ENCODE peak calls at places on chromosomes 6 and 20, in four cellular contexts. Z is Caco-2, X is choroid plexus epithelial cell, F is tibial artery. W is an unnamed sample.

GRCh38 chr6:31836676-31837611 is 9.4 kb downstream of the HSPA1B start:
- DNase-seq in F (no peak), Z (no peak), X (peak), W (no peak)

GRCh38 chr6:85469276-85470022 is 19.6 kb downstream of the NT5E start:
- DNase-seq in Z (no peak), F (no peak), X (no peak), W (no peak)

GRCh38 chr20:34954905-34955231 is 738 bp downstream of the GSS start:
- DNase-seq in Z (peak), F (no peak), X (peak), W (no peak)

GRCh38 chr6:169246445-169246844 is 7.2 kb downstream of the THBS2 start:
- DNase-seq in X (no peak), Z (no peak), F (peak), W (no peak)

GRCh38 chr6:107704377-107705013 is 119.6 kb downstream of the SCML4 start:
- DNase-seq in X (peak), F (no peak), Z (peak), W (no peak)

GRCh38 chr20:22583773-22584629 is at the start of gene FOXA2:
- DNase-seq in X (no peak), Z (peak), F (no peak), W (no peak)

GRCh38 chr20:60512436-60512835 is 554.2 kb downstream of the CDH26 start:
- DNase-seq in X (peak), F (no peak), Z (peak), W (no peak)

GRCh38 chr20:1334761-1335160 is 5.8 kb upstream of the SDCBP2 start:
- DNase-seq in Z (no peak), F (no peak), X (no peak), W (no peak)

GRCh38 chr20:41058007-41058673 is 29.5 kb downstream of the TOP1 start:
- DNase-seq in X (peak), Z (no peak), F (no peak), W (no peak)

GRCh38 chr20:1861347-1861987 is 33.7 kb upstream of the SIRPA start:
- DNase-seq in X (peak), Z (no peak), F (no peak), W (no peak)

GRCh38 chr6:36592221-36592655 is 1.9 kb upstream of the SRSF3 start:
- DNase-seq in F (peak), X (no peak), Z (no peak), W (no peak)

GRCh38 chr6:129936329-129937165 is 75.4 kb upstream of the TMEM244 start:
- DNase-seq in X (peak), F (no peak), Z (peak), W (no peak)

GRCh38 chr20:33859157-33859695 is 48.1 kb downstream of the CHMP4B start:
- DNase-seq in X (peak), Z (peak), F (no peak), W (no peak)

GRCh38 chr6:15063253-15063853 is 182.5 kb upstream of the JARID2 start:
- DNase-seq in Z (no peak), F (peak), X (peak), W (peak)

GRCh38 chr20:63915471-63915870 is 20.5 kb downstream of the DNAJC5 start:
- DNase-seq in Z (no peak), X (no peak), F (no peak), W (peak)

GRCh38 chr20:55555075-55555650 is 450.2 kb downstream of the CBLN4 start:
- DNase-seq in Z (no peak), F (no peak), X (no peak), W (no peak)

GRCh38 chr6:132792510-132792909 is 5.9 kb downstream of the SLC18B1 start:
- DNase-seq in Z (no peak), F (no peak), X (no peak), W (no peak)

GRCh38 chr6:132798820-132799538 is 542 bp upstream of the SLC18B1 start:
- DNase-seq in F (peak), X (peak), Z (peak), W (peak)

DNA sequence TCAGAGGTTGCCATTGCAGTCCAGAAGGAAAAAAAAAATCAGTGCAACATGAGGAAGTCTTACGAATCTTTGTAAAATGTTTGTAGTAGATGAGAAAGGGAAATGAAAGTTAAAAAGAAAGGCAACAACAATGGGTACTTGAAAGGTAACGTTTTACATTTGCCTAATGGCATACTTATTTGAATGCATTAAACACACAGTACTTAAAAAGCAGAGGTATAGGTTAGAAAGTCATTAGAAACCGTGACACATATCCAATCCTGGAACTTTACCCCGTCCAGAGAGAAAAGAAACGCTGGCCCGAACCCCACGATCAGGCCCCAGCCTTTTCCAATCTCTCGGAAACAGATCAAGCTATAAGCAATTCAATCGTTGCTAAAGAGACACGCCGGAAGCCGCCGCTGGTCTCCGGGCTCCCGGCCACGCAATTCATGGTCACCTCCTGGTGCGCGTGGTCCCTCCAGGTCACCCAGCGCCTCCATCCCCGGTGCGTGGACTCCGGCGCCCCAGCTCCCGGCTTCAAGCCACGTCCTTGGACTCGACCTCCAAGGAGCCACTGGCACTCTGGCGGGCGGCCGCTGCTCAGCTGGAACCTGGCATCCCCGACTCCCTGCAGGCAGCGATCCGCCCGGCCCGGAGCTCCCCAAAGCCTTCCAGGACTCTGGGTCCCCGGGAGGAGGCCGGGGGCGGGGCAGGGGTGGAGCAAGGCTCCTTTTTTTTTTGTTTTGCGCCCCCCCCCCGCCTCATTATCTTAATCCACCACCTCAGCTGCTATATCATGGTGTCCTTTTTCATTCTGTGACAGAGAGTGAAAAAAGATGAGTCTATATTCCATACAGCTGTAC is at the start of gene SLC18B1:
- DNase-seq in X (peak), Z (peak), F (peak), W (peak)
- H3K4me3 ChIP-seq in X (peak), Z (peak), F (peak), W (peak)

GRCh38 chr20:44750081-44750805 is 4.6 kb downstream of the KCNK15 start:
- DNase-seq in F (peak), X (no peak), Z (no peak), W (no peak)

GRCh38 chr20:44745560-44746366 is at the start of gene KCNK15:
- DNase-seq in X (peak), Z (peak), F (peak), W (peak)

GRCh38 chr20:44746367-44747165 is 901 bp downstream of the KCNK15 start:
- DNase-seq in X (no peak), Z (no peak), F (no peak), W (no peak)

GRCh38 chr20:44747166-44748004 is 1.7 kb downstream of the KCNK15 start:
- DNase-seq in X (peak), Z (peak), F (peak), W (peak)

DNA sequence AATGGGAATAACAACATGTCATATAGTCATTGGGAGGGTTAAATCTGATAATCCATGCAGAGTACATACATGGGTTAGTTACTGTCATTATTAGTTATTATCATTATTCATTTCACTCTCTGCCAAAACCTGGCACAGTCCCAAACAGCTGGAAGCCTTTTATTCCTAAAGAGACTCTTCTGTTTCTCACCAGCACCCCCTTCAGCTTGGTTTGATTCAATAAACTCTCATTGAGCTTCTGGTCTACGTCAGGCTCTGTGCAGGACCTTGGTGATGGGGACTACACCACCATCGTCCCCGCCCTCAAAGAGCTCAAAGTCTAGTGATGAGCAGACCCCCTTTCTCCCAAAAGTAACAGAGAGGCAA is 2.3 kb downstream of the KCNK15 start:
- DNase-seq in X (no peak), Z (no peak), F (no peak), W (no peak)
- TF ChIP-seq CTCF in X (no peak), Z (no peak), F (no peak), W (no peak)

GRCh38 chr20:62369508-62370114 is 2.5 kb upstream of the LAMA5 start:
- DNase-seq in Z (no peak), X (no peak), F (no peak), W (no peak)
- H3K4me3 ChIP-seq in Z (no peak), X (no peak), F (no peak), W (no peak)

GRCh38 chr20:32652739-32653526 is 20.8 kb downstream of the C20orf203 start:
- DNase-seq in F (peak), X (peak), Z (peak), W (peak)

GRCh38 chr20:32660661-32661060 is 13.1 kb downstream of the C20orf203 start:
- DNase-seq in F (no peak), Z (no peak), X (no peak), W (no peak)

GRCh38 chr20:32656827-32657226 is 16.9 kb downstream of the C20orf203 start:
- DNase-seq in Z (no peak), X (no peak), F (no peak), W (no peak)

GRCh38 chr20:32651537-32651936 is 22.2 kb downstream of the C20orf203 start:
- DNase-seq in F (no peak), Z (no peak), X (no peak), W (no peak)

GRCh38 chr20:32655903-32656500 is 17.7 kb downstream of the C20orf203 start:
- DNase-seq in X (no peak), Z (no peak), F (no peak), W (no peak)
- TF ChIP-seq CTCF in X (no peak), Z (no peak), F (no peak), W (no peak)